ENCODE peak calls at places on chromosomes 12 and 14, in six cellular contexts. K, F, R, L, U and T are unnamed samples.

GRCh38 chr12:45726594-45727300 is 2.8 kb upstream of the ARID2 start:
- DNase-seq in K (peak; percentile 64), F (peak; percentile 58), R (peak; percentile 58), L (peak; percentile 79), U (peak; percentile 21), T (no peak)

GRCh38 chr14:104650057-104650980 is 39.1 kb upstream of the INF2 start:
- DNase-seq in K (peak; percentile 36), F (peak; percentile 65), R (peak; percentile 66), L (peak; percentile 77), U (peak; percentile 31), T (no peak)

GRCh38 chr12:67457136-67457535 is 188.0 kb downstream of the CAND1 start:
- DNase-seq in K (no peak), F (no peak), R (no peak), L (no peak), U (no peak), T (no peak)

GRCh38 chr14:43145361-43145760 is 1361.7 kb downstream of the FSCB start:
- DNase-seq in K (no peak), F (no peak), R (no peak), L (no peak), U (peak; percentile 34), T (no peak)

GRCh38 chr12:46874642-46875041 is 48.8 kb upstream of the SLC38A4 start:
- DNase-seq in K (no peak), F (no peak), R (no peak), L (no peak), U (peak; percentile 17), T (no peak)

GRCh38 chr14:36346052-36346451 is 25.6 kb upstream of the MBIP start:
- DNase-seq in K (no peak), F (no peak), R (no peak), L (no peak), U (no peak), T (no peak)

GRCh38 chr12:18375131-18375530 is 113.8 kb downstream of the PIK3C2G start:
- DNase-seq in K (no peak), F (no peak), R (no peak), L (no peak), U (peak; percentile 11), T (no peak)

GRCh38 chr14:68394113-68394718 is 398.7 kb downstream of the ZFP36L1 start:
- DNase-seq in K (no peak), F (no peak), R (no peak), L (no peak), U (peak; percentile 63), T (no peak)

GRCh38 chr12:65649126-65649525 is 175.2 kb upstream of the HMGA2 start:
- DNase-seq in K (peak; percentile 28), F (no peak), R (no peak), L (no peak), U (peak; percentile 100), T (no peak)

GRCh38 chr14:22303589-22304195 is 285.3 kb downstream of the DAD1 start:
- DNase-seq in K (no peak), F (peak; percentile 25), R (no peak), L (no peak), U (peak; percentile 50), T (no peak)

DNA sequence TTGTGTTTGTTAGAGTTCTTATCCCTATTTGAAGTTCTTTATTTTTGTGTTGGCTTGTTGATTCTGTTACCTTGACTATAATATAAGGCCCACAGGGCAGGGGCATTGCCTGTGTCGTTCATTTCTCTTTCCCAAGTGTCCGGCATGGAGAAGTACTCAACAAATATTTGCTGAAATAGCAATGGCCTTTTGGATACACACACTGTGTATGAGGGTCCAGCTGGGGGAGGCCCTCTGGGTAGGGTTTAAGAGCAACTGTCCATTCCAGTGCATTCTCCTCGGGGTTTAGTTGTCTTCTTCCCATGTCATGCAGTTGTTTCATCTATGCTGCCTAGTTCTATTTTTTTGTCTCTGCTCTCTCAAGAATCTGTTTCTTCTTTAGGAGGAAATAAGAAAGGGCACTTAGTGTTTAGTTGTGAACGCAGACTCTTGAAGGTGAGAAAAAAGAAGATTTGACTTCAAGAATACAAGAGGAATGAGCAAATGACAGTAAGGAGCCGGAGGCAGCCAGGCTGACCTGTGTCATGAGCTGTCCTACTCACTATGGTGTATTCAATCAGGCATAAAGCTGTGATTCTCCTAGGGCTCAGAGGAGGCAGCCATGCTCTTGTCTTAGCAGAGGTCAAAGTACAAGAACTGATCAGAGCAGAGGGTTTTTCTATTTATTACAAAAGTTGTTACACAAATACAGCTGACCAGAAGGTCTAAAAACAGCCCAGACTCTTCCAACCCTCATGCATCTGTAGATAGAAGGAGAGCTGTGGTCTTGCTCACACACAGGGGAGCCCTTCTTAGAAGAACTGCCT is 10.2 kb downstream of the ERG28 start:
- DNase-seq in K (no peak), F (no peak), R (no peak), L (no peak), U (no peak), T (no peak)
- TF ChIP-seq POLR2A in K (no peak), F (no peak), R (no peak), L (no peak), U (no peak), T (no peak)

DNA sequence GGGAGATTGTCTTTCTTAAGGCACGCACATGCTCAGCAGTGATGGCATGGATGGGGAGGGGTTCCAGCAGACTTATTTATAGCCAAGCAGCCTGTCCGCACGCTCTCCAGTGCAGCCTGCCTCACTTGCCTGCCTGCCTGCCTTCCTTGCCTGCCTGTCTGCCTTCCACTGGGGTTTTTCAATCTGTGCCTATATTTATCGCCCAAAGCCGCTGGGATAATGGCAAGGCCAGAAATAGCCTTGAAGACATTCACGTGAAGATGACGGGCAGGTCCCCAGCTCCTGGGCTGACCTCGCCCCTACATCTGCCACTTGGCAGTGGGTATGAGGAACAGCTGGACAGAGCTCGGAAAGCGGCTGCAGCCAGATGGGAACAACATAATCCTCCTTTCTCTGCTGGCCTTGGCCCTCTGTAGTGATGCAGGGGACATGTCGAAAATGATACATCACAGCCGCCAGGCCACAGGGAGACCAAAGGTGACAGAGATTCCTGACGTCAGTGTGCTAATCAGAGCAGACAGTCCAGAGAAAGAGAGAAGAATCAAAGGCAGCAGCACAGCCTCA is 53.3 kb downstream of the PITPNM2 start:
- DNase-seq in K (no peak), F (no peak), R (peak; percentile 45), L (peak; percentile 82), U (no peak), T (no peak)
- TF ChIP-seq POLR2A in K (no peak), F (no peak), R (no peak), L (no peak), U (no peak), T (no peak)

DNA sequence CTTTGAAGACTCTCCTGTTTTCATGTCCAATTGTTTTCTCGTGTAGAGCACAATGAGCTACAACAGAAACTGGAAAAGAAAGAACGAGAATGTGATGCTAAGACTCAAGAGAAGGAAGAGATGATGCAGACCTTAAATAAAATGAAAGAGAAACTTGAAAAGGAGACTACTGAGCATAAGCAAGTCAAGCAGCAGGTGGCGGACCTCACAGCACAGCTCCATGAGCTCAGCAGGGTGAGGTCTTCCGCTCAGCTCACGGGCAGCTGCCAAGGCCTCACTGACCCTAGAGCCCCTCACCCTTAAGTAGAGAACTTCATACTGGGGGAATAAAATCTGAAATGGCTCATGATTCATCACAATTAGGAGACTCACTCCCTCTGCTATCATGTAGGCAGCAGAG is 134.7 kb downstream of the GPR135 start:
- DNase-seq in K (no peak), F (no peak), R (no peak), L (no peak), U (peak; percentile 53), T (no peak)
- TF ChIP-seq POLR2A in K (no peak), F (no peak), R (no peak), L (no peak), U (no peak), T (no peak)

GRCh38 chr12:12349711-12350665 is at the start of gene MANSC1:
- DNase-seq in K (peak; percentile 63), F (peak; percentile 70), R (peak; percentile 64), L (peak; percentile 78), U (peak; percentile 28), T (no peak)
- TF ChIP-seq POLR2A in K (peak; percentile 13), F (no peak), R (peak; percentile 63), L (peak; percentile 42), U (no peak), T (peak; percentile 80)